ENCODE peak calls at places on chromosome 5, in six cellular contexts. G, E, M, J, Y and U are unnamed samples.

GRCh38 chr5:68432682-68433081 is 217.1 kb downstream of the PIK3R1 start:
- DNase-seq in E (no peak), J (no peak), G (no peak), M (no peak), Y (no peak), U (no peak)

GRCh38 chr5:79459626-79460025 is 54.3 kb downstream of the HOMER1 start:
- DNase-seq in Y (no peak), J (no peak), E (no peak), G (no peak), M (no peak), U (no peak)

GRCh38 chr5:24642022-24642421 is 2.8 kb downstream of the CDH10 start:
- DNase-seq in M (peak), G (peak), J (no peak), E (peak), Y (no peak), U (peak)

GRCh38 chr5:111071413-111071812 is at the start of gene TSLP:
- DNase-seq in G (no peak), E (no peak), J (no peak), M (no peak), Y (no peak), U (no peak)

GRCh38 chr5:65760504-65761275 is 38.7 kb downstream of the NLN start:
- DNase-seq in E (no peak), J (no peak), G (peak), Y (no peak), M (peak), U (no peak)

GRCh38 chr5:139460457-139460856 is 2.1 kb downstream of the ECSCR start:
- DNase-seq in M (no peak), J (no peak), G (no peak), Y (no peak), E (no peak), U (no peak)

GRCh38 chr5:68464424-68464823 is 248.9 kb downstream of the PIK3R1 start:
- DNase-seq in M (no peak), E (no peak), G (no peak), J (no peak), Y (no peak), U (no peak)

GRCh38 chr5:60196382-60197113 is 303.0 kb upstream of the PDE4D start:
- DNase-seq in Y (no peak), J (no peak), E (no peak), M (no peak), G (no peak), U (peak)

GRCh38 chr5:82336566-82337351 is 58.6 kb upstream of the RPS23 start:
- DNase-seq in Y (no peak), M (no peak), G (no peak), J (no peak), E (no peak), U (no peak)

GRCh38 chr5:61617995-61618525 is 286.0 kb downstream of the ZSWIM6 start:
- DNase-seq in J (no peak), G (no peak), E (no peak), Y (no peak), M (no peak), U (no peak)

GRCh38 chr5:38420691-38421395 is 135.6 kb downstream of the LIFR start:
- DNase-seq in Y (peak), M (peak), J (no peak), G (peak), E (peak), U (peak)

GRCh38 chr5:39523821-39524220 is 99.0 kb upstream of the DAB2 start:
- DNase-seq in Y (no peak), J (no peak), M (no peak), G (no peak), E (no peak), U (no peak)

GRCh38 chr5:133827001-133827400 is 141.4 kb downstream of the C5orf15 start:
- DNase-seq in M (peak), E (no peak), J (no peak), Y (no peak), G (peak), U (peak)

GRCh38 chr5:57550132-57550531 is 67.5 kb upstream of the ACTBL2 start:
- DNase-seq in Y (no peak), G (no peak), E (no peak), M (peak), J (no peak), U (no peak)

GRCh38 chr5:32446660-32447059 is 2.1 kb upstream of the ZFR start:
- DNase-seq in E (no peak), M (no peak), Y (no peak), J (no peak), G (no peak), U (no peak)

GRCh38 chr5:137822158-137822764 is 45.4 kb upstream of the MYOT start:
- DNase-seq in G (no peak), J (no peak), M (no peak), E (peak), Y (peak), U (peak)

GRCh38 chr5:96934291-96934694 is 1.6 kb upstream of the LNPEP start:
- DNase-seq in M (peak), Y (no peak), G (no peak), J (no peak), E (peak), U (peak)